ENCODE peak calls at places on chromosomes 12 and 14, in nine cellular contexts. Q is GM12865, A is endodermal cell, W is B cell, L is neural progenitor cell, T is tibial artery, U is Calu3, X is ovary, Y is progenitor cell of endocrine pancreas. H is an unnamed sample.

GRCh38 chr14:104582005-104582404 is 2.4 kb downstream of the C14orf180 start:
- DNase-seq in Q (no peak), A (no peak), W (no peak), L (no peak), T (peak; percentile 51), U (no peak), X (no peak), Y (no peak), H (no peak)

GRCh38 chr14:68157971-68158371 is 338.4 kb downstream of the RAD51B start:
- DNase-seq in Q (no peak), A (no peak), W (no peak), L (no peak), T (no peak), U (no peak), X (no peak), Y (no peak), H (no peak)

GRCh38 chr12:97995578-97995977 is 519.8 kb upstream of the TMPO start:
- DNase-seq in Q (no peak), A (no peak), W (no peak), L (no peak), T (no peak), U (no peak), X (no peak), Y (no peak), H (no peak)

GRCh38 chr12:128120035-128120434 is 146.9 kb upstream of the TMEM132C start:
- DNase-seq in Q (no peak), A (no peak), W (no peak), L (no peak), T (no peak), U (no peak), X (no peak), Y (no peak), H (no peak)

GRCh38 chr12:51744235-51744634 is 104.3 kb downstream of the FIGNL2 start:
- DNase-seq in Q (no peak), A (no peak), W (no peak), L (no peak), T (no peak), U (no peak), X (no peak), Y (no peak), H (peak; percentile 9)

GRCh38 chr12:123763093-123763492 is 992 bp downstream of the DNAH10 start:
- DNase-seq in Q (no peak), A (peak; percentile 93), W (no peak), L (peak; percentile 5), T (no peak), U (no peak), X (no peak), Y (no peak), H (no peak)

GRCh38 chr12:55934343-55934742 is 3.4 kb downstream of the DGKA start:
- DNase-seq in Q (no peak), A (no peak), W (no peak), L (no peak), T (no peak), U (no peak), X (no peak), Y (no peak), H (no peak)

GRCh38 chr12:127381043-127381668 is 885.8 kb upstream of the TMEM132C start:
- DNase-seq in Q (peak; percentile 49), A (peak; percentile 95), W (no peak), L (peak; percentile 86), T (no peak), U (peak; percentile 72), X (peak; percentile 18), Y (peak; percentile 73), H (peak; percentile 4)

GRCh38 chr12:117836999-117837736 is 131.6 kb downstream of the KSR2 start:
- DNase-seq in Q (peak; percentile 72), A (peak; percentile 98), W (peak; percentile 65), L (peak; percentile 85), T (peak; percentile 71), U (peak; percentile 84), X (peak; percentile 60), Y (peak; percentile 76), H (peak; percentile 86)

GRCh38 chr14:105307052-105307727 is 6.4 kb upstream of the BRF1 start:
- DNase-seq in Q (no peak), A (no peak), W (no peak), L (no peak), T (no peak), U (no peak), X (no peak), Y (no peak), H (no peak)

GRCh38 chr14:67722293-67722692 is 20.6 kb downstream of the RDH12 start:
- DNase-seq in Q (no peak), A (peak; percentile 82), W (no peak), L (peak; percentile 61), T (peak; percentile 45), U (no peak), X (peak; percentile 67), Y (no peak), H (no peak)

GRCh38 chr12:3416159-3416558 is 74.8 kb upstream of the PRMT8 start:
- DNase-seq in Q (no peak), A (peak; percentile 49), W (no peak), L (no peak), T (no peak), U (no peak), X (no peak), Y (no peak), H (no peak)

GRCh38 chr14:55721353-55721752 is 141.3 kb downstream of the KTN1 start:
- DNase-seq in Q (peak; percentile 13), A (no peak), W (no peak), L (no peak), T (no peak), U (peak; percentile 55), X (no peak), Y (no peak), H (no peak)

GRCh38 chr14:97641827-97642226 is 844.6 kb downstream of the VRK1 start:
- DNase-seq in Q (peak; percentile 62), A (no peak), W (no peak), L (no peak), T (peak; percentile 30), U (no peak), X (no peak), Y (no peak), H (no peak)

GRCh38 chr12:121015825-121016766 is at the start of gene C12orf43:
- DNase-seq in Q (peak; percentile 93), A (peak; percentile 99), W (peak; percentile 91), L (peak; percentile 96), T (peak; percentile 94), U (peak; percentile 93), X (peak; percentile 91), Y (peak; percentile 79), H (peak; percentile 88)

GRCh38 chr12:11981174-11981733 is 89.5 kb upstream of the BCL2L14 start:
- DNase-seq in Q (peak; percentile 94), A (peak; percentile 35), W (peak; percentile 16), L (no peak), T (no peak), U (no peak), X (no peak), Y (no peak), H (no peak)

GRCh38 chr12:124170756-124171155 is 124.1 kb upstream of the RFLNA start:
- DNase-seq in Q (no peak), A (no peak), W (no peak), L (no peak), T (no peak), U (no peak), X (no peak), Y (no peak), H (no peak)

GRCh38 chr12:105977256-105978051 is 161.3 kb downstream of the NUAK1 start:
- DNase-seq in Q (no peak), A (no peak), W (no peak), L (no peak), T (no peak), U (no peak), X (no peak), Y (no peak), H (no peak)

GRCh38 chr14:75404843-75405242 is 23.0 kb upstream of the JDP2 start:
- DNase-seq in Q (no peak), A (no peak), W (no peak), L (no peak), T (no peak), U (no peak), X (no peak), Y (no peak), H (no peak)

GRCh38 chr14:75411194-75411552 is 16.6 kb upstream of the JDP2 start:
- DNase-seq in Q (no peak), A (no peak), W (no peak), L (no peak), T (no peak), U (no peak), X (no peak), Y (no peak), H (no peak)

GRCh38 chr14:75406102-75406501 is 21.7 kb upstream of the JDP2 start:
- DNase-seq in Q (no peak), A (peak; percentile 55), W (no peak), L (no peak), T (no peak), U (no peak), X (no peak), Y (no peak), H (no peak)

GRCh38 chr14:75413013-75413412 is 14.8 kb upstream of the JDP2 start:
- DNase-seq in Q (no peak), A (no peak), W (no peak), L (no peak), T (no peak), U (no peak), X (no peak), Y (no peak), H (no peak)

GRCh38 chr14:75409425-75410205 is 18.2 kb upstream of the JDP2 start:
- DNase-seq in Q (no peak), A (no peak), W (no peak), L (no peak), T (no peak), U (no peak), X (no peak), Y (no peak), H (no peak)
- TF ChIP-seq CTCF in Q (no peak), A (peak; percentile 34), W (no peak), L (no peak), T (no peak), U (no peak), X (no peak), Y (no peak), H (no peak)

DNA sequence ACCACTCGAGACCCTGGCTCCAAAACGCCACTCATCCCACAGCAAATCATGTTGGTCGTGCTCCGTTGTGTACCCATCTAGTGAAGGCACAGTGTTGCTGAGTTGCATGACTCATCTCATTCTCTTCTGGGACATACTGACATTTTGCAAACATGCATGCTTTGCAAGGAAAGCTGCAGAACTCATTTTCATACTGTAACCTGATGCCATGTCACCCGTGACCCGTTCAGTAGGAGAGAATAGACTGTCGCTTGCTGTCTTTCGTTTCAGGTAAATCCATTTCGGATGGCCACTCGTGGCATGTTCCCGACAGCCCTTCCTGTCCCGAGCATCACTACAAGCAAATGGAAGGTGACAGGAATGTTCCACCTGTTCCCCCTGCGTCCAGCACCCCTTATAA is 78.2 kb downstream of the ESR2 start:
- DNase-seq in Q (no peak), A (no peak), W (no peak), L (no peak), T (no peak), U (no peak), X (no peak), Y (no peak), H (no peak)
- TF ChIP-seq CTCF in Q (no peak), A (no peak), W (no peak), L (no peak), T (no peak), U (no peak), X (no peak), Y (no peak), H (no peak)

GRCh38 chr12:23055004-23055403 is 430.0 kb downstream of the ETNK1 start:
- DNase-seq in Q (peak; percentile 29), A (peak; percentile 93), W (no peak), L (peak; percentile 78), T (no peak), U (peak; percentile 76), X (no peak), Y (peak; percentile 55), H (peak; percentile 58)
- TF ChIP-seq CTCF in Q (peak; percentile 35), A (peak; percentile 100), W (no peak), L (peak; percentile 85), T (peak; percentile 29), U (peak; percentile 61), X (no peak), Y (peak; percentile 90), H (peak; percentile 26)

GRCh38 chr12:111274820-111275219 is 94.1 kb downstream of the PHETA1 start:
- DNase-seq in Q (no peak), A (peak; percentile 61), W (no peak), L (peak; percentile 33), T (no peak), U (no peak), X (no peak), Y (no peak), H (no peak)
- TF ChIP-seq CTCF in Q (peak; percentile 29), A (peak; percentile 71), W (no peak), L (peak; percentile 62), T (no peak), U (no peak), X (no peak), Y (peak; percentile 36), H (peak; percentile 39)

H was measured in endothelial cell.